ENCODE peak calls at places on chromosomes 5 and 9, in eight cellular contexts. One of them, this sample, is unnamed.

GRCh38 chr9:7336356-7337075 is 463.1 kb downstream of the DMAC1 start:
- DNase-seq in cortex of kidney: no peak
- DNase-seq in cardiac fibroblast: peak; percentile 33
- DNase-seq in stimulated activated CD8-positive, alpha-beta memory T cell treated with anti-CD3 and anti-CD28 coated beads, Interleukin-4, amount 100 ng/mL, for 1 hour: no peak
- DNase-seq in small intestine: no peak
- DNase-seq in omental fat pad: no peak
- DNase-seq in ACHN: no peak
- DNase-seq in Daoy: no peak
- DNase-seq in this sample: no peak

GRCh38 chr5:135335031-135335828 is 63.8 kb downstream of the MACROH2A1 start:
- DNase-seq in Daoy: no peak
- DNase-seq in omental fat pad: no peak
- DNase-seq in small intestine: no peak
- DNase-seq in ACHN: no peak
- DNase-seq in stimulated activated CD8-positive, alpha-beta memory T cell treated with anti-CD3 and anti-CD28 coated beads, Interleukin-4, amount 100 ng/mL, for 1 hour: no peak
- DNase-seq in cardiac fibroblast: no peak
- DNase-seq in cortex of kidney: no peak
- DNase-seq in this sample: no peak

GRCh38 chr5:2611561-2612096 is 139.8 kb downstream of the IRX2 start:
- DNase-seq in ACHN: no peak
- DNase-seq in Daoy: no peak
- DNase-seq in omental fat pad: no peak
- DNase-seq in small intestine: no peak
- DNase-seq in stimulated activated CD8-positive, alpha-beta memory T cell treated with anti-CD3 and anti-CD28 coated beads, Interleukin-4, amount 100 ng/mL, for 1 hour: no peak
- DNase-seq in cortex of kidney: no peak
- DNase-seq in cardiac fibroblast: no peak
- DNase-seq in this sample: no peak

GRCh38 chr9:126842977-126843799 is 17.3 kb upstream of the ZBTB34 start:
- DNase-seq in omental fat pad: no peak
- DNase-seq in cortex of kidney: no peak
- DNase-seq in stimulated activated CD8-positive, alpha-beta memory T cell treated with anti-CD3 and anti-CD28 coated beads, Interleukin-4, amount 100 ng/mL, for 1 hour: no peak
- DNase-seq in Daoy: peak; percentile 36
- DNase-seq in ACHN: no peak
- DNase-seq in cardiac fibroblast: no peak
- DNase-seq in small intestine: no peak
- DNase-seq in this sample: no peak

GRCh38 chr5:172941067-172941516 is 18.1 kb upstream of the RPL26L1 start:
- DNase-seq in cardiac fibroblast: peak; percentile 24
- DNase-seq in ACHN: no peak
- DNase-seq in small intestine: no peak
- DNase-seq in Daoy: peak; percentile 51
- DNase-seq in omental fat pad: no peak
- DNase-seq in stimulated activated CD8-positive, alpha-beta memory T cell treated with anti-CD3 and anti-CD28 coated beads, Interleukin-4, amount 100 ng/mL, for 1 hour: no peak
- DNase-seq in cortex of kidney: no peak
- DNase-seq in this sample: no peak

GRCh38 chr5:115888027-115888426 is 46.3 kb downstream of the AP3S1 start:
- DNase-seq in stimulated activated CD8-positive, alpha-beta memory T cell treated with anti-CD3 and anti-CD28 coated beads, Interleukin-4, amount 100 ng/mL, for 1 hour: no peak
- DNase-seq in cortex of kidney: no peak
- DNase-seq in omental fat pad: no peak
- DNase-seq in ACHN: peak; percentile 26
- DNase-seq in small intestine: peak; percentile 18
- DNase-seq in Daoy: no peak
- DNase-seq in cardiac fibroblast: peak; percentile 59
- DNase-seq in this sample: no peak

GRCh38 chr9:708182-708555 is 133.3 kb upstream of the DMRT1 start:
- DNase-seq in omental fat pad: no peak
- DNase-seq in stimulated activated CD8-positive, alpha-beta memory T cell treated with anti-CD3 and anti-CD28 coated beads, Interleukin-4, amount 100 ng/mL, for 1 hour: no peak
- DNase-seq in small intestine: no peak
- DNase-seq in cortex of kidney: no peak
- DNase-seq in cardiac fibroblast: peak; percentile 10
- DNase-seq in ACHN: no peak
- DNase-seq in Daoy: no peak
- DNase-seq in this sample: no peak

GRCh38 chr5:78644741-78645300 is 3.8 kb downstream of the LHFPL2 start:
- DNase-seq in ACHN: no peak
- DNase-seq in stimulated activated CD8-positive, alpha-beta memory T cell treated with anti-CD3 and anti-CD28 coated beads, Interleukin-4, amount 100 ng/mL, for 1 hour: no peak
- DNase-seq in omental fat pad: no peak
- DNase-seq in Daoy: no peak
- DNase-seq in cardiac fibroblast: no peak
- DNase-seq in small intestine: no peak
- DNase-seq in cortex of kidney: no peak
- DNase-seq in this sample: no peak

GRCh38 chr5:39076101-39076756 is 2.0 kb upstream of the RICTOR start:
- DNase-seq in cardiac fibroblast: no peak
- DNase-seq in small intestine: no peak
- DNase-seq in ACHN: no peak
- DNase-seq in Daoy: no peak
- DNase-seq in cortex of kidney: no peak
- DNase-seq in omental fat pad: no peak
- DNase-seq in stimulated activated CD8-positive, alpha-beta memory T cell treated with anti-CD3 and anti-CD28 coated beads, Interleukin-4, amount 100 ng/mL, for 1 hour: no peak
- DNase-seq in this sample: no peak

GRCh38 chr9:113746486-113746885 is 129.6 kb upstream of the ZNF618 start:
- DNase-seq in omental fat pad: no peak
- DNase-seq in cardiac fibroblast: no peak
- DNase-seq in Daoy: no peak
- DNase-seq in small intestine: no peak
- DNase-seq in cortex of kidney: no peak
- DNase-seq in ACHN: no peak
- DNase-seq in stimulated activated CD8-positive, alpha-beta memory T cell treated with anti-CD3 and anti-CD28 coated beads, Interleukin-4, amount 100 ng/mL, for 1 hour: no peak
- DNase-seq in this sample: no peak

GRCh38 chr5:73823508-73823925 is 197.5 kb downstream of the ARHGEF28 start:
- DNase-seq in omental fat pad: no peak
- DNase-seq in small intestine: no peak
- DNase-seq in ACHN: peak; percentile 88
- DNase-seq in cardiac fibroblast: peak; percentile 64
- DNase-seq in cortex of kidney: no peak
- DNase-seq in Daoy: peak; percentile 19
- DNase-seq in stimulated activated CD8-positive, alpha-beta memory T cell treated with anti-CD3 and anti-CD28 coated beads, Interleukin-4, amount 100 ng/mL, for 1 hour: no peak
- DNase-seq in this sample: no peak

GRCh38 chr5:98631311-98632054 is 142.0 kb upstream of the RGMB start:
- DNase-seq in small intestine: no peak
- DNase-seq in ACHN: no peak
- DNase-seq in Daoy: peak; percentile 25
- DNase-seq in cardiac fibroblast: peak; percentile 65
- DNase-seq in cortex of kidney: no peak
- DNase-seq in omental fat pad: no peak
- DNase-seq in stimulated activated CD8-positive, alpha-beta memory T cell treated with anti-CD3 and anti-CD28 coated beads, Interleukin-4, amount 100 ng/mL, for 1 hour: no peak
- DNase-seq in this sample: no peak

GRCh38 chr9:28456886-28457285 is 883.6 kb upstream of the C9orf72 start:
- DNase-seq in Daoy: no peak
- DNase-seq in stimulated activated CD8-positive, alpha-beta memory T cell treated with anti-CD3 and anti-CD28 coated beads, Interleukin-4, amount 100 ng/mL, for 1 hour: no peak
- DNase-seq in cardiac fibroblast: no peak
- DNase-seq in ACHN: no peak
- DNase-seq in omental fat pad: no peak
- DNase-seq in small intestine: no peak
- DNase-seq in cortex of kidney: no peak
- DNase-seq in this sample: no peak

GRCh38 chr5:148104226-148104625 is 40.4 kb downstream of the SPINK5 start:
- DNase-seq in stimulated activated CD8-positive, alpha-beta memory T cell treated with anti-CD3 and anti-CD28 coated beads, Interleukin-4, amount 100 ng/mL, for 1 hour: no peak
- DNase-seq in cardiac fibroblast: no peak
- DNase-seq in omental fat pad: no peak
- DNase-seq in cortex of kidney: no peak
- DNase-seq in Daoy: no peak
- DNase-seq in small intestine: no peak
- DNase-seq in ACHN: no peak
- DNase-seq in this sample: no peak

GRCh38 chr9:81671880-81672280 is 17.5 kb downstream of the TLE1 start:
- DNase-seq in small intestine: no peak
- DNase-seq in stimulated activated CD8-positive, alpha-beta memory T cell treated with anti-CD3 and anti-CD28 coated beads, Interleukin-4, amount 100 ng/mL, for 1 hour: no peak
- DNase-seq in omental fat pad: no peak
- DNase-seq in ACHN: no peak
- DNase-seq in cortex of kidney: no peak
- DNase-seq in cardiac fibroblast: peak; percentile 49
- DNase-seq in Daoy: no peak
- DNase-seq in this sample: peak; percentile 57

GRCh38 chr5:41908374-41909079 is 4.4 kb downstream of the RIMOC1 start:
- DNase-seq in cardiac fibroblast: peak; percentile 77
- DNase-seq in omental fat pad: no peak
- DNase-seq in stimulated activated CD8-positive, alpha-beta memory T cell treated with anti-CD3 and anti-CD28 coated beads, Interleukin-4, amount 100 ng/mL, for 1 hour: no peak
- DNase-seq in Daoy: no peak
- DNase-seq in cortex of kidney: no peak
- DNase-seq in small intestine: no peak
- DNase-seq in ACHN: peak; percentile 29
- DNase-seq in this sample: no peak

GRCh38 chr5:74275204-74275992 is 365.1 kb downstream of the ENC1 start:
- DNase-seq in stimulated activated CD8-positive, alpha-beta memory T cell treated with anti-CD3 and anti-CD28 coated beads, Interleukin-4, amount 100 ng/mL, for 1 hour: no peak
- DNase-seq in cortex of kidney: no peak
- DNase-seq in small intestine: no peak
- DNase-seq in Daoy: no peak
- DNase-seq in cardiac fibroblast: peak; percentile 37
- DNase-seq in omental fat pad: no peak
- DNase-seq in ACHN: no peak
- DNase-seq in this sample: no peak

GRCh38 chr5:107621089-107621488 is 49.6 kb downstream of the EFNA5 start:
- DNase-seq in cortex of kidney: no peak
- DNase-seq in omental fat pad: no peak
- DNase-seq in cardiac fibroblast: no peak
- DNase-seq in Daoy: no peak
- DNase-seq in stimulated activated CD8-positive, alpha-beta memory T cell treated with anti-CD3 and anti-CD28 coated beads, Interleukin-4, amount 100 ng/mL, for 1 hour: no peak
- DNase-seq in small intestine: no peak
- DNase-seq in ACHN: no peak
- DNase-seq in this sample: no peak

GRCh38 chr9:79254900-79255651 is 316.7 kb upstream of the TLE4 start:
- DNase-seq in cardiac fibroblast: no peak
- DNase-seq in small intestine: no peak
- DNase-seq in stimulated activated CD8-positive, alpha-beta memory T cell treated with anti-CD3 and anti-CD28 coated beads, Interleukin-4, amount 100 ng/mL, for 1 hour: no peak
- DNase-seq in cortex of kidney: no peak
- DNase-seq in omental fat pad: no peak
- DNase-seq in ACHN: peak; percentile 37
- DNase-seq in Daoy: peak; percentile 18
- DNase-seq in this sample: no peak

GRCh38 chr5:146402949-146403348 is 44.2 kb upstream of the TCERG1 start:
- DNase-seq in omental fat pad: no peak
- DNase-seq in stimulated activated CD8-positive, alpha-beta memory T cell treated with anti-CD3 and anti-CD28 coated beads, Interleukin-4, amount 100 ng/mL, for 1 hour: no peak
- DNase-seq in cortex of kidney: no peak
- DNase-seq in Daoy: no peak
- DNase-seq in cardiac fibroblast: no peak
- DNase-seq in ACHN: no peak
- DNase-seq in small intestine: no peak
- DNase-seq in this sample: no peak

GRCh38 chr9:28024616-28025147 is 451.4 kb upstream of the C9orf72 start:
- DNase-seq in small intestine: no peak
- DNase-seq in stimulated activated CD8-positive, alpha-beta memory T cell treated with anti-CD3 and anti-CD28 coated beads, Interleukin-4, amount 100 ng/mL, for 1 hour: no peak
- DNase-seq in omental fat pad: no peak
- DNase-seq in cortex of kidney: no peak
- DNase-seq in ACHN: no peak
- DNase-seq in cardiac fibroblast: no peak
- DNase-seq in Daoy: no peak
- DNase-seq in this sample: no peak

GRCh38 chr5:54390015-54390414 is 65.5 kb upstream of the HSPB3 start:
- DNase-seq in cardiac fibroblast: peak; percentile 86
- DNase-seq in small intestine: peak; percentile 44
- DNase-seq in ACHN: peak; percentile 81
- DNase-seq in stimulated activated CD8-positive, alpha-beta memory T cell treated with anti-CD3 and anti-CD28 coated beads, Interleukin-4, amount 100 ng/mL, for 1 hour: no peak
- DNase-seq in omental fat pad: no peak
- DNase-seq in cortex of kidney: no peak
- DNase-seq in Daoy: peak; percentile 95
- DNase-seq in this sample: no peak

GRCh38 chr9:137705443-137705863 is 86.6 kb downstream of the EHMT1 start:
- DNase-seq in Daoy: no peak
- DNase-seq in ACHN: no peak
- DNase-seq in small intestine: no peak
- DNase-seq in cardiac fibroblast: no peak
- DNase-seq in cortex of kidney: no peak
- DNase-seq in omental fat pad: no peak
- DNase-seq in stimulated activated CD8-positive, alpha-beta memory T cell treated with anti-CD3 and anti-CD28 coated beads, Interleukin-4, amount 100 ng/mL, for 1 hour: no peak
- DNase-seq in this sample: no peak

GRCh38 chr5:120476063-120476462 is 12.0 kb downstream of the PRR16 start:
- DNase-seq in cortex of kidney: no peak
- DNase-seq in omental fat pad: no peak
- DNase-seq in ACHN: no peak
- DNase-seq in Daoy: no peak
- DNase-seq in stimulated activated CD8-positive, alpha-beta memory T cell treated with anti-CD3 and anti-CD28 coated beads, Interleukin-4, amount 100 ng/mL, for 1 hour: no peak
- DNase-seq in small intestine: no peak
- DNase-seq in cardiac fibroblast: no peak
- DNase-seq in this sample: no peak

GRCh38 chr5:98700730-98701129 is 72.7 kb upstream of the RGMB start:
- DNase-seq in Daoy: no peak
- DNase-seq in ACHN: no peak
- DNase-seq in stimulated activated CD8-positive, alpha-beta memory T cell treated with anti-CD3 and anti-CD28 coated beads, Interleukin-4, amount 100 ng/mL, for 1 hour: no peak
- DNase-seq in omental fat pad: no peak
- DNase-seq in cortex of kidney: no peak
- DNase-seq in cardiac fibroblast: peak; percentile 69
- DNase-seq in small intestine: no peak
- DNase-seq in this sample: no peak